ENCODE peak calls at places on chromosomes 5 and 9, in four cellular contexts. E is T follicular helper cell, I is nucleus accumbens, W is AG04449. A is an unnamed sample.

GRCh38 chr9:124000161-124000783 is 11.3 kb upstream of the LHX2 start:
- DNase-seq in I (no peak), E (no peak), W (no peak), A (no peak)

GRCh38 chr5:151345808-151346478 is 1.4 kb downstream of the SLC36A2 start:
- DNase-seq in W (no peak), I (no peak), E (no peak), A (no peak)

GRCh38 chr5:131769961-131770360 is 26.9 kb downstream of the FNIP1 start:
- DNase-seq in E (no peak), W (no peak), I (no peak), A (no peak)

GRCh38 chr9:137429974-137430722 is 7.0 kb downstream of the NOXA1 start:
- DNase-seq in I (no peak), E (no peak), W (no peak), A (peak)

GRCh38 chr9:128098936-128099931 is 28.3 kb downstream of the PTGES2 start:
- DNase-seq in E (no peak), W (no peak), I (no peak), A (no peak)

GRCh38 chr5:89303033-89303480 is 420.1 kb upstream of the MEF2C start:
- DNase-seq in W (no peak), E (no peak), I (no peak), A (no peak)

GRCh38 chr5:112227911-112228631 is 191.0 kb downstream of the EPB41L4A start:
- DNase-seq in E (no peak), W (no peak), I (no peak), A (no peak)

GRCh38 chr5:151451626-151452520 is 4.5 kb downstream of the SLC36A1 start:
- DNase-seq in W (peak), E (no peak), I (no peak), A (no peak)

GRCh38 chr5:137310051-137310730 is 188.9 kb downstream of the SPOCK1 start:
- DNase-seq in I (no peak), E (no peak), W (peak), A (no peak)

GRCh38 chr9:76465442-76466298 is 6.7 kb downstream of the GCNT1 start:
- DNase-seq in E (no peak), I (no peak), W (no peak), A (no peak)

GRCh38 chr9:99239341-99240055 is 17.4 kb downstream of the SEC61B start:
- DNase-seq in I (no peak), W (no peak), E (no peak), A (no peak)

GRCh38 chr9:87337335-87338074 is 160.2 kb upstream of the DAPK1 start:
- DNase-seq in I (no peak), W (no peak), E (no peak), A (no peak)

GRCh38 chr9:137454145-137454505 is 5.0 kb downstream of the NSMF start:
- DNase-seq in W (no peak), I (no peak), E (no peak), A (peak)

GRCh38 chr9:81682797-81683196 is 6.5 kb downstream of the TLE1 start:
- DNase-seq in W (no peak), I (no peak), E (no peak), A (no peak)

GRCh38 chr5:149365418-149365817 is 7.6 kb downstream of the PCYOX1L start:
- DNase-seq in I (no peak), W (no peak), E (no peak), A (no peak)

GRCh38 chr5:133017964-133018363 is 8.4 kb downstream of the ZCCHC10 start:
- DNase-seq in E (no peak), W (no peak), I (no peak), A (no peak)

GRCh38 chr9:68895741-68896478 is 118.0 kb downstream of the PRKACG start:
- DNase-seq in E (no peak), I (no peak), W (no peak), A (no peak)

GRCh38 chr9:21801683-21802417 is 586 bp upstream of the MTAP start:
- DNase-seq in E (no peak), I (peak), W (no peak), A (peak)

GRCh38 chr5:133934822-133935793 is 33.3 kb downstream of the C5orf15 start:
- DNase-seq in I (no peak), W (no peak), E (no peak), A (peak)

GRCh38 chr9:80440724-80441123 is 869.0 kb downstream of the TLE4 start:
- DNase-seq in W (no peak), I (no peak), E (no peak), A (no peak)

GRCh38 chr5:1193591-1193985 is 7.8 kb upstream of the SLC6A19 start:
- DNase-seq in E (no peak), I (no peak), W (no peak), A (no peak)

GRCh38 chr5:157541452-157542118 is 34.0 kb downstream of the ADAM19 start:
- DNase-seq in W (no peak), I (no peak), E (no peak), A (no peak)

GRCh38 chr9:36325081-36325828 is 67.0 kb upstream of the GNE start:
- DNase-seq in I (no peak), W (no peak), E (no peak), A (no peak)

GRCh38 chr5:117131048-117131679 is 556.5 kb upstream of the SEMA6A start:
- DNase-seq in I (no peak), W (no peak), E (no peak), A (no peak)

GRCh38 chr9:89614319-89614892 is 9.6 kb downstream of the GADD45G start:
- DNase-seq in W (no peak), E (no peak), I (no peak), A (no peak)

GRCh38 chr9:126126012-126126411 is 200.6 kb upstream of the MVB12B start:
- DNase-seq in E (no peak), I (no peak), W (no peak), A (no peak)

GRCh38 chr5:157362982-157363381 is 97.0 kb upstream of the NIPAL4 start:
- DNase-seq in I (no peak), E (no peak), W (no peak), A (no peak)

GRCh38 chr5:6837095-6837494 is 123.9 kb downstream of the TENT4A start:
- DNase-seq in I (no peak), E (no peak), W (no peak), A (no peak)

GRCh38 chr9:10055886-10056395 is 556.9 kb downstream of the PTPRD start:
- DNase-seq in W (no peak), E (no peak), I (no peak), A (no peak)